ENCODE peak calls at places on chromosomes 3 and 15, in five cellular contexts. One of them, this sample, is unnamed.
A peak's percentile ranks its signal among the peaks of the same experiment; 100 is the strongest.

GRCh38 chr3:135450985-135451384 is 514.5 kb upstream of the PPP2R3A start:
- DNase-seq in HepG2: no peak
- DNase-seq in GM12878: no peak
- DNase-seq in H1: no peak
- DNase-seq in K562: no peak
- DNase-seq in this sample: no peak

GRCh38 chr3:143757691-143758090 is 90.6 kb downstream of the SLC9A9 start:
- DNase-seq in HepG2: no peak
- DNase-seq in K562: no peak
- DNase-seq in H1: no peak
- DNase-seq in GM12878: no peak
- DNase-seq in this sample: no peak

GRCh38 chr3:190692256-190692655 is 170.2 kb downstream of the GMNC start:
- DNase-seq in K562: no peak
- DNase-seq in GM12878: no peak
- DNase-seq in H1: no peak
- DNase-seq in HepG2: no peak
- DNase-seq in this sample: no peak

GRCh38 chr3:101095703-101096102 is 102.5 kb upstream of the ABI3BP start:
- DNase-seq in H1: no peak
- DNase-seq in HepG2: no peak
- DNase-seq in K562: no peak
- DNase-seq in GM12878: no peak
- DNase-seq in this sample: no peak

GRCh38 chr15:101502572-101503295 is 13.2 kb upstream of the PCSK6 start:
- DNase-seq in GM12878: no peak
- DNase-seq in K562: no peak
- DNase-seq in HepG2: no peak
- DNase-seq in H1: no peak
- DNase-seq in this sample: no peak

GRCh38 chr3:148079370-148079769 is 618.3 kb upstream of the AGTR1 start:
- DNase-seq in GM12878: no peak
- DNase-seq in K562: no peak
- DNase-seq in H1: no peak
- DNase-seq in HepG2: no peak
- DNase-seq in this sample: no peak

GRCh38 chr3:124250053-124250452 is 258.1 kb upstream of the ROPN1 start:
- DNase-seq in H1: no peak
- DNase-seq in GM12878: no peak
- DNase-seq in HepG2: no peak
- DNase-seq in K562: no peak
- DNase-seq in this sample: no peak

GRCh38 chr3:98657429-98657828 is 64.0 kb upstream of the CPOX start:
- DNase-seq in H1: peak; percentile 21
- DNase-seq in GM12878: no peak
- DNase-seq in HepG2: no peak
- DNase-seq in K562: no peak
- DNase-seq in this sample: peak; percentile 15

GRCh38 chr3:98778852-98779379 is 15.8 kb downstream of the ST3GAL6 start:
- DNase-seq in H1: no peak
- DNase-seq in GM12878: no peak
- DNase-seq in K562: no peak
- DNase-seq in HepG2: peak; percentile 97
- DNase-seq in this sample: no peak

GRCh38 chr3:175386630-175387029 is 527.5 kb downstream of the NAALADL2 start:
- DNase-seq in GM12878: no peak
- DNase-seq in K562: no peak
- DNase-seq in HepG2: no peak
- DNase-seq in H1: no peak
- DNase-seq in this sample: no peak

GRCh38 chr15:87420017-87420416 is 836.5 kb downstream of the NTRK3 start:
- DNase-seq in K562: no peak
- DNase-seq in GM12878: no peak
- DNase-seq in HepG2: no peak
- DNase-seq in H1: no peak
- DNase-seq in this sample: no peak

GRCh38 chr3:101722394-101723173 is 1.8 kb upstream of the CEP97 start:
- DNase-seq in H1: no peak
- DNase-seq in GM12878: peak; percentile 78
- DNase-seq in K562: no peak
- DNase-seq in HepG2: no peak
- DNase-seq in this sample: no peak

GRCh38 chr3:193894121-193894863 is 241.7 kb upstream of the HES1 start:
- DNase-seq in GM12878: no peak
- DNase-seq in K562: no peak
- DNase-seq in H1: no peak
- DNase-seq in HepG2: no peak
- DNase-seq in this sample: no peak

GRCh38 chr3:100695696-100696095 is 13.6 kb upstream of the TFG start:
- DNase-seq in H1: no peak
- DNase-seq in K562: no peak
- DNase-seq in HepG2: no peak
- DNase-seq in GM12878: no peak
- DNase-seq in this sample: no peak

GRCh38 chr15:101123222-101123910 is 128.5 kb downstream of the CHSY1 start:
- DNase-seq in K562: no peak
- DNase-seq in HepG2: no peak
- DNase-seq in H1: no peak
- DNase-seq in GM12878: no peak
- DNase-seq in this sample: no peak

GRCh38 chr3:196341142-196341541 is 3.0 kb upstream of the TM4SF19 start:
- DNase-seq in K562: no peak
- DNase-seq in GM12878: no peak
- DNase-seq in HepG2: no peak
- DNase-seq in H1: no peak
- DNase-seq in this sample: no peak

GRCh38 chr3:13397316-13397715 is 22.8 kb downstream of the NUP210 start:
- DNase-seq in K562: no peak
- DNase-seq in HepG2: no peak
- DNase-seq in H1: no peak
- DNase-seq in GM12878: no peak
- DNase-seq in this sample: no peak

GRCh38 chr3:139218046-139218445 is 125.8 kb upstream of the MRPS22 start:
- DNase-seq in HepG2: no peak
- DNase-seq in K562: no peak
- DNase-seq in GM12878: no peak
- DNase-seq in H1: no peak
- DNase-seq in this sample: no peak

GRCh38 chr3:37183375-37183831 is 9.0 kb upstream of the LRRFIP2 start:
- DNase-seq in K562: no peak
- DNase-seq in H1: no peak
- DNase-seq in HepG2: no peak
- DNase-seq in GM12878: no peak
- DNase-seq in this sample: peak; percentile 73

DNA sequence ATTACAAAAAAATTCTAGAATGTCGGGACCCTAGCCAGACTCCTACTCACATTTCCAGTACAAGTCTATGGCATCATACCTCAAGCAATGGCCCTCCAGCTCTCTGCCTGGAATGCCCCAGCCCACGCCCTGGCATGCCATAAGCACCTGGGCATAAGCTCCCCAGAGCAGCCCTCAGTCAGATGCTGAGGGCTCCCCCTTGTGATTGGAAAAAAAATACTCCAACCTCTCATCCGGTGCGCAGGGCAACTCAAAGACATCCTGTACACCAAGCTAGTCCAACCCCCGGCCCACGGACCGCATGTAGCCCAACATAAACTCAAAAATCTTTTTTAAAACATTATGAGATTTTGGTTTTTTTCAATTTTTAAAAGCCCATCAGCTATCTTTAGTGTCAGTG is 115.4 kb downstream of the NEK10 start:
- DNase-seq in HepG2: peak; percentile 25
- DNase-seq in GM12878: peak; percentile 1
- DNase-seq in H1: peak; percentile 17
- DNase-seq in K562: no peak
- DNase-seq in this sample: peak; percentile 51
- TF ChIP-seq CTCF in HepG2: peak; percentile 74
- TF ChIP-seq CTCF in GM12878: peak; percentile 54
- TF ChIP-seq CTCF in H1: peak; percentile 80
- TF ChIP-seq CTCF in K562: no peak
- TF ChIP-seq CTCF in this sample: peak; percentile 71

GRCh38 chr15:70374096-70374495 is 276.4 kb upstream of the TLE3 start:
- DNase-seq in GM12878: no peak
- DNase-seq in H1: no peak
- DNase-seq in HepG2: no peak
- DNase-seq in K562: no peak
- DNase-seq in this sample: no peak
- TF ChIP-seq SP1 in GM12878: no peak
- TF ChIP-seq SP1 in H1: no peak
- TF ChIP-seq SP1 in HepG2: no peak
- TF ChIP-seq SP1 in K562: no peak
- TF ChIP-seq SP1 in this sample: no peak

DNA sequence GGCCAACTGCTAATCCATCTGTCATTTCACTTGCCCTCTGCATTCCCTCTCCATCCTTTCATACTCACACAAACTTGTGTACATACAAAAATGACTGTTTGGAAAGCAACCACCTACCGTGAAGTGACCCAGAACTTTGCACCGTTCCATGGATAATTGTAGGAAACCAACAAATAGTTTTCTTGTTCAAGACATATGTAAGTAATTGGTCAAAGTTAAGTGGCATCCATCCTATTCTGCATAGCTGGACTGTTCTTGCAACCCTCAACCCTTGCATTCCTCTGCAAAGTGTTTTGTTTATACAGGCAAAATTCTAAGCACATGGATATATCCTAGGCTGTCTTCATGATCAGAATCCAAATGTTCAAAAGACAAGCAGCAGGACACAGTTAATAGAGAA is 592.5 kb downstream of the MECOM start:
- DNase-seq in K562: no peak
- DNase-seq in GM12878: no peak
- DNase-seq in HepG2: no peak
- DNase-seq in H1: no peak
- DNase-seq in this sample: no peak
- TF ChIP-seq RAD21 in K562: no peak
- TF ChIP-seq RAD21 in GM12878: no peak
- TF ChIP-seq RAD21 in HepG2: no peak
- TF ChIP-seq RAD21 in H1: no peak
- TF ChIP-seq RAD21 in this sample: no peak

GRCh38 chr3:169387751-169388696 is 275.5 kb downstream of the MECOM start:
- DNase-seq in GM12878: no peak
- DNase-seq in H1: no peak
- DNase-seq in K562: no peak
- DNase-seq in HepG2: peak; percentile 20
- DNase-seq in this sample: no peak
- TF ChIP-seq CTCF in GM12878: no peak
- TF ChIP-seq CTCF in H1: no peak
- TF ChIP-seq CTCF in K562: no peak
- TF ChIP-seq CTCF in HepG2: no peak
- TF ChIP-seq CTCF in this sample: no peak

GRCh38 chr3:27141668-27142067 is 227.5 kb downstream of the NEK10 start:
- DNase-seq in HepG2: no peak
- DNase-seq in K562: no peak
- DNase-seq in H1: no peak
- DNase-seq in GM12878: no peak
- DNase-seq in this sample: peak; percentile 26

GRCh38 chr3:27147215-27147614 is 222.0 kb downstream of the NEK10 start:
- DNase-seq in HepG2: no peak
- DNase-seq in H1: no peak
- DNase-seq in GM12878: no peak
- DNase-seq in K562: no peak
- DNase-seq in this sample: no peak

GRCh38 chr3:27145719-27146118 is 223.5 kb downstream of the NEK10 start:
- DNase-seq in HepG2: no peak
- DNase-seq in H1: no peak
- DNase-seq in K562: no peak
- DNase-seq in GM12878: no peak
- DNase-seq in this sample: no peak

GRCh38 chr3:27146786-27147185 is 222.4 kb downstream of the NEK10 start:
- DNase-seq in GM12878: no peak
- DNase-seq in H1: no peak
- DNase-seq in HepG2: no peak
- DNase-seq in K562: no peak
- DNase-seq in this sample: no peak
- TF ChIP-seq SP1 in GM12878: no peak
- TF ChIP-seq SP1 in H1: no peak
- TF ChIP-seq SP1 in HepG2: no peak
- TF ChIP-seq SP1 in K562: no peak
- TF ChIP-seq SP1 in this sample: no peak

GRCh38 chr3:121885386-121885785 is 8.8 kb upstream of the SLC15A2 start:
- DNase-seq in HepG2: no peak
- DNase-seq in H1: no peak
- DNase-seq in GM12878: no peak
- DNase-seq in K562: no peak
- DNase-seq in this sample: no peak

GRCh38 chr3:121878411-121878810 is 15.8 kb upstream of the SLC15A2 start:
- DNase-seq in GM12878: no peak
- DNase-seq in K562: no peak
- DNase-seq in H1: no peak
- DNase-seq in HepG2: no peak
- DNase-seq in this sample: no peak

DNA sequence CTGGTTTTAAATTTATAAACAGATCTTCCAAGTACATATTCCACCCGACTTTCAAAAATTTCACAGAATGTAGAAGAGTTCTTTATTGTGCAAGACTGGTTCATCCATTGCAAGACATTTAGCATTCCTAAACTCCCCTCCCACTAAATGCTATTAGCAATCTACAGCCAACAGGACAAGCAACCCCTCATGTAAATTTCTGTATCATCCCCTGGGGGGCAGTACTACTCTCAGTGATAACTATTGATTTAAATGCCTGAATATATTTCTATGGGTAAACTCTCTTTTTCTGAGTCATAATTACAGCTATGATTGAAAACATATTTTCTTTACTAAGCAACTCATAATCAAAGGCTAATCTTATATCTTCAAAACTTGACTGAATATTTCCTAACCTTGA is 10.7 kb upstream of the SLC15A2 start:
- DNase-seq in H1: no peak
- DNase-seq in K562: peak; percentile 10
- DNase-seq in HepG2: peak; percentile 35
- DNase-seq in GM12878: no peak
- DNase-seq in this sample: peak; percentile 18
- TF ChIP-seq RAD21 in H1: peak; percentile 48
- TF ChIP-seq RAD21 in K562: no peak
- TF ChIP-seq RAD21 in HepG2: no peak
- TF ChIP-seq RAD21 in GM12878: peak; percentile 48
- TF ChIP-seq RAD21 in this sample: peak; percentile 46

GRCh38 chr3:113773381-113773780 is 26.5 kb downstream of the ATP6V1A start:
- DNase-seq in HepG2: no peak
- DNase-seq in H1: no peak
- DNase-seq in K562: no peak
- DNase-seq in GM12878: no peak
- DNase-seq in this sample: no peak

GRCh38 chr3:113764698-113765097 is 17.9 kb downstream of the ATP6V1A start:
- DNase-seq in K562: no peak
- DNase-seq in GM12878: no peak
- DNase-seq in HepG2: no peak
- DNase-seq in H1: no peak
- DNase-seq in this sample: no peak

GRCh38 chr3:113771993-113772392 is 25.2 kb downstream of the ATP6V1A start:
- DNase-seq in H1: no peak
- DNase-seq in HepG2: peak; percentile 11
- DNase-seq in GM12878: no peak
- DNase-seq in K562: no peak
- DNase-seq in this sample: no peak

DNA sequence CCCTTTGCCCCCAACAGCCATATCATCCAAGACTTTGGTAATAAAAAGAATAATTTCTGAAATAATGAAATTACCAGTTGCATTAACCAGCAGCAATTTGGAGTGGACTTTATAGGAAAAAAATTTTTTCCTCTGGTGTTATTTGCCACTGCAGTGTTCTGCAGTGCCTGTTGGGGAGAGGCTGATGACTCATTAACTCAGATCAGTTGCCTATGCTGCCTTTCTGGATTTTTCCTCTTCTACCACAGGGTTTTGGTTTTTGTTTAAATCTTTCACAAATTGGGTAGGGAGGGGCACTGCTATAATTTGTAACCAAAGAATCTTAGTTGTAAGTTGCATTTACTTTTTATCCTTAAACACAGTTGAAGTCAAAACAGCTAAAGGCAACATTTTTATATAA is 22.7 kb downstream of the ATP6V1A start:
- DNase-seq in K562: peak; percentile 8
- DNase-seq in H1: no peak
- DNase-seq in GM12878: no peak
- DNase-seq in HepG2: peak; percentile 13
- DNase-seq in this sample: no peak
- TF ChIP-seq CTCF in K562: no peak
- TF ChIP-seq CTCF in H1: no peak
- TF ChIP-seq CTCF in GM12878: no peak
- TF ChIP-seq CTCF in HepG2: no peak
- TF ChIP-seq CTCF in this sample: no peak

This sample was measured in HCT116.